ENCODE peak calls at places on chromosome 4, in ten cellular contexts. E is activated CD8-positive, alpha-beta T cell treated with anti-CD3 and anti-CD28 coated beads, Interleukin-2, amount 10 ng/mL, durations not matched to agents 7 days and 5 days; F is nephron progenitor cell; B is stimulated activated naive B cell treated with anti-CD40 and anti-IgM and Interleukin-4, amounts not matched to agents 10 μg/mL and 1 μg/mL and 100 μg/mL, for 72 hours; G is C1 segment of cervical spinal cord; N is RPMI8226; X is activated T-cell treated with anti-CD3 and anti-CD28 coated beads for 1 hour; I is NCI-H146; J is T-helper 1 cell; K is mucosa of gallbladder. P is an unnamed sample.
A peak's percentile ranks its signal among the peaks of the same experiment; 100 is the strongest.

GRCh38 chr4:30867427-30867826 is 147.3 kb downstream of the PCDH7 start:
- DNase-seq in E (no peak), F (no peak), B (no peak), G (no peak), N (no peak), X (no peak), I (no peak), J (no peak), K (no peak), P (no peak)

GRCh38 chr4:112075129-112075753 is 70.0 kb upstream of the FAM241A start:
- DNase-seq in E (peak; percentile 47), F (peak; percentile 15), B (peak; percentile 6), G (no peak), N (peak; percentile 47), X (no peak), I (peak; percentile 2), J (no peak), K (peak; percentile 38), P (peak; percentile 52)

GRCh38 chr4:99293357-99293756 is 2.6 kb upstream of the ADH1A start:
- DNase-seq in E (no peak), F (no peak), B (no peak), G (no peak), N (no peak), X (no peak), I (no peak), J (no peak), K (no peak), P (no peak)

GRCh38 chr4:70818173-70818856 is 21.4 kb downstream of the GRSF1 start:
- DNase-seq in E (no peak), F (no peak), B (no peak), G (no peak), N (no peak), X (no peak), I (no peak), J (no peak), K (no peak), P (no peak)

GRCh38 chr4:552059-552458 is 24.0 kb downstream of the TMEM271 start:
- DNase-seq in E (no peak), F (no peak), B (no peak), G (no peak), N (no peak), X (no peak), I (no peak), J (no peak), K (no peak), P (no peak)

GRCh38 chr4:38815879-38816782 is 11.5 kb upstream of the TLR1 start:
- DNase-seq in E (no peak), F (no peak), B (no peak), G (no peak), N (peak; percentile 75), X (no peak), I (no peak), J (no peak), K (no peak), P (no peak)

GRCh38 chr4:47031011-47031678 is at the start of gene GABRB1:
- DNase-seq in E (peak; percentile 24), F (peak; percentile 78), B (no peak), G (peak; percentile 27), N (no peak), X (no peak), I (no peak), J (no peak), K (peak; percentile 60), P (peak; percentile 36)

GRCh38 chr4:76017056-76017686 is 6.1 kb downstream of the CXCL10 start:
- DNase-seq in E (no peak), F (no peak), B (no peak), G (no peak), N (no peak), X (no peak), I (no peak), J (no peak), K (no peak), P (no peak)

GRCh38 chr4:6278801-6279197 is 9.1 kb downstream of the WFS1 start:
- DNase-seq in E (peak; percentile 49), F (no peak), B (peak; percentile 39), G (no peak), N (no peak), X (no peak), I (no peak), J (no peak), K (peak; percentile 73), P (no peak)

GRCh38 chr4:54176202-54176601 is 52.9 kb upstream of the PDGFRA start:
- DNase-seq in E (no peak), F (no peak), B (no peak), G (no peak), N (no peak), X (no peak), I (no peak), J (no peak), K (no peak), P (no peak)

GRCh38 chr4:114287079-114287696 is 307.7 kb upstream of the ARSJ start:
- DNase-seq in E (no peak), F (peak; percentile 3), B (no peak), G (no peak), N (no peak), X (no peak), I (no peak), J (no peak), K (peak; percentile 70), P (no peak)

GRCh38 chr4:128521156-128521555 is 233.5 kb upstream of the PGRMC2 start:
- DNase-seq in E (no peak), F (no peak), B (no peak), G (no peak), N (no peak), X (no peak), I (no peak), J (no peak), K (no peak), P (no peak)

P was measured in RWPE1.